ENCODE peak calls at places on chromosomes 13 and 19, in five cellular contexts. One of them, this sample, is unnamed.
A peak's percentile ranks its signal among the peaks of the same experiment; 100 is the strongest.

GRCh38 chr19:10289836-10290438 is at the start of gene ICAM5:
- DNase-seq in neural crest cell: no peak
- DNase-seq in upper lobe of right lung: no peak
- DNase-seq in uterus: no peak
- DNase-seq in choroid plexus epithelial cell: peak; percentile 48
- DNase-seq in this sample: no peak

GRCh38 chr13:80654638-80655249 is 313.8 kb upstream of the SPRY2 start:
- DNase-seq in neural crest cell: no peak
- DNase-seq in upper lobe of right lung: peak; percentile 61
- DNase-seq in uterus: no peak
- DNase-seq in choroid plexus epithelial cell: no peak
- DNase-seq in this sample: no peak

GRCh38 chr19:13096968-13097330 is 5.7 kb downstream of the LYL1 start:
- DNase-seq in neural crest cell: no peak
- DNase-seq in upper lobe of right lung: no peak
- DNase-seq in uterus: no peak
- DNase-seq in choroid plexus epithelial cell: no peak
- DNase-seq in this sample: no peak

GRCh38 chr13:66532845-66533244 is 697.3 kb downstream of the PCDH9 start:
- DNase-seq in neural crest cell: no peak
- DNase-seq in upper lobe of right lung: no peak
- DNase-seq in uterus: no peak
- DNase-seq in choroid plexus epithelial cell: no peak
- DNase-seq in this sample: no peak

GRCh38 chr13:24050292-24050711 is 110.2 kb upstream of the SPATA13 start:
- DNase-seq in neural crest cell: no peak
- DNase-seq in upper lobe of right lung: peak; percentile 75
- DNase-seq in uterus: peak; percentile 43
- DNase-seq in choroid plexus epithelial cell: peak; percentile 81
- DNase-seq in this sample: no peak

GRCh38 chr13:43009506-43009905 is 13.9 kb upstream of the DNAJC15 start:
- DNase-seq in neural crest cell: no peak
- DNase-seq in upper lobe of right lung: no peak
- DNase-seq in uterus: no peak
- DNase-seq in choroid plexus epithelial cell: peak; percentile 53
- DNase-seq in this sample: no peak

GRCh38 chr13:110664673-110665072 is 41.2 kb downstream of the CARS2 start:
- DNase-seq in neural crest cell: no peak
- DNase-seq in upper lobe of right lung: no peak
- DNase-seq in uterus: no peak
- DNase-seq in choroid plexus epithelial cell: no peak
- DNase-seq in this sample: no peak

GRCh38 chr13:113413898-113414282 is 39.4 kb downstream of the ADPRHL1 start:
- DNase-seq in neural crest cell: no peak
- DNase-seq in upper lobe of right lung: peak; percentile 67
- DNase-seq in uterus: no peak
- DNase-seq in choroid plexus epithelial cell: no peak
- DNase-seq in this sample: no peak

GRCh38 chr19:5891938-5892771 is 11.4 kb downstream of the NDUFA11 start:
- DNase-seq in neural crest cell: peak; percentile 63
- DNase-seq in upper lobe of right lung: no peak
- DNase-seq in uterus: no peak
- DNase-seq in choroid plexus epithelial cell: peak; percentile 51
- DNase-seq in this sample: peak; percentile 73

GRCh38 chr19:48859711-48860572 is 8.5 kb downstream of the PLEKHA4 start:
- DNase-seq in neural crest cell: no peak
- DNase-seq in upper lobe of right lung: peak; percentile 84
- DNase-seq in uterus: no peak
- DNase-seq in choroid plexus epithelial cell: no peak
- DNase-seq in this sample: no peak

GRCh38 chr19:54266133-54266532 is 9.1 kb upstream of the LILRB5 start:
- DNase-seq in neural crest cell: peak; percentile 87
- DNase-seq in upper lobe of right lung: peak; percentile 83
- DNase-seq in uterus: peak; percentile 42
- DNase-seq in choroid plexus epithelial cell: peak; percentile 87
- DNase-seq in this sample: peak; percentile 88

GRCh38 chr19:47390533-47391488 is 28.5 kb downstream of the MEIS3 start:
- DNase-seq in neural crest cell: no peak
- DNase-seq in upper lobe of right lung: no peak
- DNase-seq in uterus: no peak
- DNase-seq in choroid plexus epithelial cell: no peak
- DNase-seq in this sample: no peak

GRCh38 chr13:98129059-98129741 is 13.7 kb upstream of the FARP1 start:
- DNase-seq in neural crest cell: no peak
- DNase-seq in upper lobe of right lung: no peak
- DNase-seq in uterus: no peak
- DNase-seq in choroid plexus epithelial cell: peak; percentile 46
- DNase-seq in this sample: no peak

GRCh38 chr19:46722004-46722380 is 5.1 kb upstream of the PRKD2 start:
- DNase-seq in neural crest cell: no peak
- DNase-seq in upper lobe of right lung: no peak
- DNase-seq in uterus: no peak
- DNase-seq in choroid plexus epithelial cell: no peak
- DNase-seq in this sample: no peak

GRCh38 chr13:85287528-85287927 is 511.7 kb downstream of the SLITRK6 start:
- DNase-seq in neural crest cell: no peak
- DNase-seq in upper lobe of right lung: no peak
- DNase-seq in uterus: no peak
- DNase-seq in choroid plexus epithelial cell: no peak
- DNase-seq in this sample: no peak

GRCh38 chr19:50549927-50550593 is 18.2 kb downstream of the LRRC4B start:
- DNase-seq in neural crest cell: no peak
- DNase-seq in upper lobe of right lung: no peak
- DNase-seq in uterus: no peak
- DNase-seq in choroid plexus epithelial cell: no peak
- DNase-seq in this sample: no peak

DNA sequence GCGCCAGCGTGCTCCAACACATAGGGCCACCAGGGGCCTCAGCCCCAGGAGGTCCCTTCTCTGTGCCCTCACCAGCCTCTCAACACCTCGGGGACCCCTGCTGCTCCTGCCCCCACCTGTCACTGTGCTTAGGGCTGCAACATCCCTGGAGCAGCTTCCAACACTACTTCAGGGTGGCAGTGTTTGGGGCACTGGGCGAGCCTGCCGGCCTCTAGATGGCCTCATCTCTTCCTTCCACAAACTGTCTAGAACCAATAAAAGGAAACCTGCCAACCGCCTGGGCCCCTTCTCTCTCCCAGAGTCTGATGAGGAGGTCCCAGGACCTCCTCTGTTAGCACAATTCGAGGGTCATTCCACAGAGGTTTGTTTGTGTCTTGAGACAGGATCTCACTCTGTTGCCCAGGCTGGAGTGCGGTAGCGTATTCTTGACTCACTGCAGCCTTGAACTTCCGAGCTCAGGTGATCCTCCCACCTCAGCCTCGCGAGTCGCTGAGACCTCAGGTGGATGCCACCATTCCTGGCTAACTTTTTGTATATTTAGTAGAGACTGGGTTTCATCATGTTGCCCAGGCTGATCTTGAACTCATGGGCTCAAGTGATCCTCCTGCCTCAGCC is 10.1 kb upstream of the SHD start:
- DNase-seq in neural crest cell: no peak
- DNase-seq in upper lobe of right lung: no peak
- DNase-seq in uterus: no peak
- DNase-seq in choroid plexus epithelial cell: no peak
- DNase-seq in this sample: no peak
- TF ChIP-seq CTCF in neural crest cell: no peak
- TF ChIP-seq CTCF in upper lobe of right lung: no peak
- TF ChIP-seq CTCF in uterus: no peak
- TF ChIP-seq CTCF in choroid plexus epithelial cell: no peak
- TF ChIP-seq CTCF in this sample: no peak

DNA sequence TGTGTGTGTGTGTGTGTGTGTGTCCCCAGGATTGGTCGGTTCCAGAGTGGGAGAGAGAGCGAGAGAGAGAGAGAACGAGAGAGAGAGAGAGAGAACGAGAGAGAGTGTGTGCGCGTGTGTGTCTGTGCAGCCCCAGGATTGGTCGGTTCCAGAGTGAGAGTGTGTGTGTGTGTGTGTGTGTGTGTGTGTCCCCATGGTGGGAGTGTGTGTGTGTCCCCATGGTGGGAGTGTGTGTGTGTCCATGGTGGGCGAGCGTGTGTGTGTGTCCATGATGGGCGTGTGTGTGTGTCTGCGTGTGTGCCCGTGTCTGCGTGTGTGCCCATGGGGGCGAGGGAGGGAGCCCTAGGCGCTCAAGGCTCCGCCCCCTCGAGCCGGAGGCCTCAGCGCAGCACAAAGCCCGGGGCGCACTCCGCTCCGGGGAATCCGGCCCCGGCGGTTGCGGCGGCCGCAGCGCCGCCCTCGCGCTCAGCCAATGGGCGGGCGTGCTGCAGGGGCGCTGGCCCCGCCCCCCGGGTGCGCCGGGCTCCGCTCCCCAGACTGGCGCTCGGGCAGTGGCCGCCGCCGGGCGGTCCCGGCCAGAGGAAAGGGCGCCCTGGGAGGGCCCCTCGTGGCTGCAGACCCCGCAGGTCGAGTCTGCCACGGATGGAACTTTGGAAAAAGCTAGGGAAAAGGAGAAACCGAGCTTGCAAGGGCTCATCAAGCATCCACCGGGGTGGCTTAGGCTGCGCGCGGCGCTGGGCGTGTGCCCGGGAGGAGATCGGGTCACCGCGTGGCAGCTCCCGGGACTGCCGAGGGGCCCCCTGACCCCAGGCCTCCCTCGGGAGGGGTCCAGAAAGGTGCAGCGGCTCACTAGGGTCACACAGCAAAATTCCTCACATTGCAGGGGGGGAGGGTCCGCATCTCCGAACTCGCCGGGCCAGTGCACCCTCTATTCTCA is 96.2 kb downstream of the INSR start:
- DNase-seq in neural crest cell: peak; percentile 76
- DNase-seq in upper lobe of right lung: peak; percentile 96
- DNase-seq in uterus: peak; percentile 94
- DNase-seq in choroid plexus epithelial cell: peak; percentile 96
- DNase-seq in this sample: peak; percentile 94
- TF ChIP-seq CTCF in neural crest cell: peak; percentile 47
- TF ChIP-seq CTCF in upper lobe of right lung: peak; percentile 32
- TF ChIP-seq CTCF in uterus: peak; percentile 16
- TF ChIP-seq CTCF in choroid plexus epithelial cell: no peak
- TF ChIP-seq CTCF in this sample: peak; percentile 12

DNA sequence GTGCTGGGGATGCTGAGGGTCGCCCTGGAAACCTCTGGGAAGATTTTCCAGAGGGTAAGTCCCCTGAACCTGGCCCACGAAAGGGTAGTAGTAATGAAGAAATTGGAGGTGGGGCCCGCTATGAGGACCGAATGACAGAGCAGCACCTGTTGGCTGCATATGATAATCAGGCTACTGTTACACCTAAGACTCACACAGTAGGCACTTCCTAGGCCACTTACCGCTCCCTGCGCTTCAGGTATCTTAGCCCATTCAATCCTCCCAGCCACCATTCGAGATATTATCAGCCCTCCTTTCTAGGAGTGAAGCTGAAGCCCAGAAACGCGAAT is 4.3 kb upstream of the LRFN3 start:
- DNase-seq in neural crest cell: no peak
- DNase-seq in upper lobe of right lung: no peak
- DNase-seq in uterus: no peak
- DNase-seq in choroid plexus epithelial cell: no peak
- DNase-seq in this sample: no peak
- TF ChIP-seq CTCF in neural crest cell: peak; percentile 8
- TF ChIP-seq CTCF in upper lobe of right lung: peak; percentile 13
- TF ChIP-seq CTCF in uterus: no peak
- TF ChIP-seq CTCF in choroid plexus epithelial cell: no peak
- TF ChIP-seq CTCF in this sample: no peak

DNA sequence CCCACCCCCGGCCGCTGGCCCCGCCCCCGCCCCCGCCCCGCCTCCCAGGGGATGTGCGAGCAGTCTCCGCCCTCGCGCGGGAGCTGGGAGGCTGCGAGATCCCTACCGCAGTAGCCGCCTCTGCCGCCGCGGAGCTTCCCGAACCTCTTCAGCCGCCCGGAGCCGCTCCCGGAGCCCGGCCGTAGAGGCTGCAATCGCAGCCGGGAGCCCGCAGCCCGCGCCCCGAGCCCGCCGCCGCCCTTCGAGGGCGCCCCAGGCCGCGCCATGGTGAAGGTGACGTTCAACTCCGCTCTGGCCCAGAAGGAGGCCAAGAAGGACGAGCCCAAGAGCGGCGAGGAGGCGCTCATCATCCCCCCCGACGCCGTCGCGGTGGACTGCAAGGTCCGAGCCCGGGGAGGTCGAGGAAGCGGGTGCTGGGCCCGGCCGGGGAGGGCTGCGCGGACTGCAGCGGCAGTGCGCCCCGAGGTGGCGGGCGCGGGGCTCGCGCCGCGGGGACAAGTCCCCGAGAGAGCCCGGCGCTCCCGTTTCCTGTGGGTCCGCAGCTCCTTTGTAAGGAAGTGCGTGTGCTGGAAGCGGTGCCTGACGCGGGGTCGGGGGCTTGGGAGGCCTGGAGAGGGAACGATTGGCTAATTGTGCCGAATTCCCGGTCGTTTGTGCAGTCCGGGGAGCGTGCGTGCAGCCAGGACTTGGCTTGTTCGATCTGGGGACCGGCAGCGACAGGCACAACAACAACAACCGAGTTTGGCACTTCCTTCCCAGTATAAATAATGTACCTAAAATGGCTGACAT is at the start of gene ITM2B:
- DNase-seq in neural crest cell: peak; percentile 60
- DNase-seq in upper lobe of right lung: peak; percentile 93
- DNase-seq in uterus: no peak
- DNase-seq in choroid plexus epithelial cell: peak; percentile 77
- DNase-seq in this sample: peak; percentile 72
- TF ChIP-seq CTCF in neural crest cell: peak; percentile 54
- TF ChIP-seq CTCF in upper lobe of right lung: peak; percentile 54
- TF ChIP-seq CTCF in uterus: peak; percentile 40
- TF ChIP-seq CTCF in choroid plexus epithelial cell: peak; percentile 21
- TF ChIP-seq CTCF in this sample: peak; percentile 17

DNA sequence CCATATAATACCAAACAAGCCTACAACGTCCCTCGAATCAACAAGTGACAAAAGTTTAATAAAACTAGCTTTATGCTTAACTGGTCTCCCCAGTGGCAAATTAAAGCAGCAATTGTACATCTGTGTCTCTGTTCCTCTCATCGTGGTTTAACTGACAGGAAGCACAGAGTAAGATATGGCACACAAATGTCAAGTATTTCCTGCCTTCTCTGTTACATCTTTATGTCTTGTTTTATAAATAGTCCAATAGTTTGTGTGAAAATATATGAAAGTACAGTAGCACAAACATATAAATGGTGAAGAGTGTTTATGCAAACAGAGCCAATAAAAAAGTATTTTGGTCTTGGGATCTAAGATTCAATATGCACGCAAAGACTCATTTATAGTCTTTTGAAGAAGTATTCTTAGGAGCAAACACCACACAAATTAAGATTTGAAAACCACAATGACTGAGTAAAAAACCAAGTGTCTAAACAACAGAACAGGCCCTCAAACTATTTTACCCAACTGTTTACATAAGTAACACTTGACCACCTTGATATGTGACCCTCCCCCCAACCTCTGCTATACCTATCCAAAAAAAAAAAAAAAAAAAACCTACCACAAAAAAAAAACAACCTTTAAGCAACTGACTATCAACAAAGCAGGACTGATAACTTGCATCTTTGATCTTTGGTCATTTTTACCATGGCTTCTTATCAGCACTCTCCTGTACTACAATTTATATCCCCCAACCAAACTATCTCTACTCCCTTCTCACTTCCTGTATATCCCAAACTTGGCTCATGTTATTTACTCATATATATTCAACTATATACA is 14.0 kb downstream of the ELF1 start:
- DNase-seq in neural crest cell: no peak
- DNase-seq in upper lobe of right lung: no peak
- DNase-seq in uterus: no peak
- DNase-seq in choroid plexus epithelial cell: peak; percentile 36
- DNase-seq in this sample: no peak
- TF ChIP-seq CTCF in neural crest cell: no peak
- TF ChIP-seq CTCF in upper lobe of right lung: no peak
- TF ChIP-seq CTCF in uterus: no peak
- TF ChIP-seq CTCF in choroid plexus epithelial cell: no peak
- TF ChIP-seq CTCF in this sample: no peak